ENCODE peak calls at places on chromosome 6, in eight cellular contexts. L, W, Y, V, U, P, N and K are unnamed samples.

GRCh38 chr6:146420255-146420654 is 123.4 kb upstream of the RAB32 start:
- DNase-seq in U (no peak), W (no peak), N (no peak), P (no peak), V (no peak), L (no peak), Y (no peak), K (no peak)

GRCh38 chr6:33925869-33926268 is 122.1 kb upstream of the MLN start:
- DNase-seq in P (no peak), W (no peak), V (no peak), Y (no peak), L (no peak), U (no peak), N (no peak), K (no peak)

GRCh38 chr6:126312013-126312665 is 27.8 kb upstream of the CENPW start:
- DNase-seq in L (no peak), U (no peak), P (peak; percentile 8), V (no peak), W (peak; percentile 53), N (no peak), Y (peak; percentile 20), K (no peak)

GRCh38 chr6:28710466-28711191 is 184.9 kb downstream of the GPX5 start:
- DNase-seq in U (no peak), P (no peak), N (no peak), L (no peak), V (no peak), Y (peak; percentile 44), W (peak; percentile 33), K (no peak)

GRCh38 chr6:117592983-117593759 is 9.1 kb downstream of the GOPC start:
- DNase-seq in W (no peak), Y (no peak), V (no peak), P (no peak), N (no peak), L (no peak), U (no peak), K (no peak)

GRCh38 chr6:117418320-117418719 is 7.4 kb downstream of the ROS1 start:
- DNase-seq in L (no peak), Y (no peak), W (no peak), P (no peak), U (no peak), N (no peak), V (no peak), K (no peak)

GRCh38 chr6:136594671-136595070 is 44.4 kb upstream of the MAP7 start:
- DNase-seq in L (no peak), N (no peak), Y (no peak), W (no peak), U (no peak), V (no peak), P (no peak), K (no peak)

GRCh38 chr6:41547799-41548097 is 1.6 kb downstream of the FOXP4 start:
- DNase-seq in U (no peak), L (no peak), P (no peak), V (no peak), N (no peak), W (no peak), Y (no peak), K (no peak)